ENCODE peak calls at places on chromosomes 13 and 19, in four cellular contexts. F, C, A and Z are unnamed samples.

GRCh38 chr19:29528350-29528945 is 2.7 kb downstream of the VSTM2B start:
- DNase-seq in F (peak; percentile 90), C (peak; percentile 36), A (no peak), Z (peak; percentile 92)

GRCh38 chr19:38634757-38635482 is 12.5 kb upstream of the ACTN4 start:
- DNase-seq in F (peak; percentile 73), C (peak; percentile 83), A (no peak), Z (peak; percentile 72)

GRCh38 chr13:69828527-69828926 is 279.1 kb upstream of the ATXN8OS start:
- DNase-seq in F (no peak), C (no peak), A (no peak), Z (no peak)

GRCh38 chr19:29965529-29965928 is 23.5 kb downstream of the URI1 start:
- DNase-seq in F (no peak), C (no peak), A (no peak), Z (no peak)

GRCh38 chr13:111632906-111633305 is 312.5 kb downstream of the TEX29 start:
- DNase-seq in F (peak; percentile 76), C (no peak), A (no peak), Z (no peak)

GRCh38 chr13:27170521-27171243 is 929 bp downstream of the USP12 start:
- DNase-seq in F (peak; percentile 79), C (peak; percentile 50), A (no peak), Z (peak; percentile 52)

GRCh38 chr13:112194579-112194978 is 127.6 kb downstream of the SOX1 start:
- DNase-seq in F (no peak), C (no peak), A (no peak), Z (no peak)

GRCh38 chr19:55304279-55304978 is 20.6 kb downstream of the BRSK1 start:
- DNase-seq in F (peak; percentile 92), C (no peak), A (no peak), Z (peak; percentile 78)

GRCh38 chr19:34662919-34663318 is 14.0 kb downstream of the SCGB2B2 start:
- DNase-seq in F (peak; percentile 90), C (no peak), A (no peak), Z (peak; percentile 47)

GRCh38 chr13:39347926-39348901 is 254.8 kb downstream of the LHFPL6 start:
- DNase-seq in F (peak; percentile 68), C (no peak), A (no peak), Z (no peak)

GRCh38 chr19:14441041-14441938 is 8.2 kb downstream of the PKN1 start:
- DNase-seq in F (no peak), C (no peak), A (no peak), Z (no peak)

DNA sequence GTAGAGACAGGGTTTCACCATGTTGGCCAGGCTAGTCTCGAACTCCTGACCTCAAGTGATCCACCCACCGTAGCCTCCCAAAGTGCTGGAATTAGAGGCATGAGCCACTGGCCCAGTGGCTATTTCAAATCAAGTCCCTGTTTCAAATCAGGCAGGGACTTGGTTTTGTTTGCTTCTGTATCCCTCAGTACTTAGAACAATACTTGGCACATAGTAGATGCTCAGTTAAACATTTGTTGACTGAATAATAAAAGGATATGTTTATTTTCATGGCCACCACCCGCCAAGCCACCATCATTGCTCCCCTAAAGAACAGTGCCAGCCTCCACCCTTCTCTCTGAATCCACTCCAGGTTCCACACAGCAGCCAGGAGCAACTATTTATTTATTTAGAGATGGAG is 4.2 kb downstream of the RPS28 start:
- DNase-seq in F (no peak), C (no peak), A (no peak), Z (no peak)
- TF ChIP-seq CTCF in F (no peak), C (no peak), A (no peak), Z (no peak)

GRCh38 chr13:24406524-24406923 is 97.1 kb downstream of the C1QTNF9 start:
- DNase-seq in F (no peak), C (no peak), A (no peak), Z (no peak)

GRCh38 chr13:24407844-24408243 is 98.5 kb downstream of the C1QTNF9 start:
- DNase-seq in F (peak; percentile 2), C (no peak), A (no peak), Z (no peak)
- TF ChIP-seq CTCF in F (no peak), C (no peak), A (peak; percentile 9), Z (no peak)

GRCh38 chr19:4575267-4575793 is 15.8 kb upstream of the SEMA6B start:
- DNase-seq in F (peak; percentile 95), C (no peak), A (peak; percentile 29), Z (no peak)

GRCh38 chr19:4578552-4579248 is 19.2 kb upstream of the SEMA6B start:
- DNase-seq in F (no peak), C (no peak), A (no peak), Z (no peak)

GRCh38 chr19:4575978-4576933 is 16.8 kb upstream of the SEMA6B start:
- DNase-seq in F (peak; percentile 75), C (peak; percentile 71), A (no peak), Z (peak; percentile 83)

GRCh38 chr19:4579389-4579788 is 19.9 kb upstream of the SEMA6B start:
- DNase-seq in F (no peak), C (no peak), A (no peak), Z (no peak)

DNA sequence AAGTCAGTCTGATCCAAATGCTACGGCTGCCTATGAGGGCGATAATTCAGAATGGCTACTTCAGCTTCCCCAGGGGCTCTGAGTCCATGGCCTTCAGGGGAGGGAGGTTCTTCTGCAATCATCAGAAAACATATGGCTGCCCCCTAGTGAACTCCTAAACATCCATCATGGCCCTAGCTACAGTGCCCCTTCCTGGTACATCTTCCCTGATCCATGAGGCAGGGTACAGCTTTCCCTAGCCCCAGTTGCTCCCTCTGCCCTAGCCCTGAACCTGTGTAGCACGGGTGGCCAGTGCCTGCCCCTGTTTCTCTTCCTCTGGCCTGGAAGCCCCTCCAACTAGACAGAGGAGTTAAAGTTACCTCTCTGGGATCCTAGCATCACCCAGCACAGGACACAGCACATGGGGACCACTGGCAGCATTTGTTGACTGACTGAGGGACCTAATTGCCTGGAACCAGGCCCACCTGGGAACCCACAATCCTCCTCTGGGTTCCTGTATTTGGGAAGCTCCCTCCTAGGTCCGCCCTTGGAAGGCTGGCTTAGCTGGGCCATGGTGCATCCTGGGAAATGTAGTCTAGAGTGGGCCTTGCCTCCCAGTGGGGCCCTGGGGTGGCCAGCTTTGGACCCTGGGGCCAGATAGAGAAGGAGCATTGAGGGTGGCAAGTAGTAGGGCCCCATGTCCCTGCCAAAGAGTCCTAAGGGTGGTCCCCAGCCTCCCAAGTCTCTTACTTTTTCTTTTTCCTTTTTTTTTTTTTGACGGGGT is 17.7 kb upstream of the SEMA6B start:
- DNase-seq in F (peak; percentile 69), C (no peak), A (no peak), Z (no peak)
- TF ChIP-seq CTCF in F (no peak), C (no peak), A (no peak), Z (no peak)

GRCh38 chr19:45866400-45867176 is 2.5 kb downstream of the FOXA3 start:
- DNase-seq in F (no peak), C (peak; percentile 64), A (no peak), Z (no peak)
- TF ChIP-seq CTCF in F (no peak), C (no peak), A (no peak), Z (no peak)

GRCh38 chr19:18408053-18408476 is 10.6 kb upstream of the LRRC25 start:
- DNase-seq in F (peak; percentile 81), C (peak; percentile 82), A (no peak), Z (peak; percentile 73)
- TF ChIP-seq CTCF in F (peak; percentile 83), C (peak; percentile 61), A (peak; percentile 56), Z (peak; percentile 16)

GRCh38 chr13:37090912-37091311 is 14.6 kb downstream of the CSNK1A1L start:
- DNase-seq in F (no peak), C (no peak), A (no peak), Z (no peak)
- TF ChIP-seq CTCF in F (no peak), C (no peak), A (no peak), Z (no peak)

GRCh38 chr13:50989476-50989875 is 79.9 kb downstream of the RNASEH2B start:
- DNase-seq in F (peak; percentile 71), C (no peak), A (no peak), Z (no peak)
- TF ChIP-seq CTCF in F (peak; percentile 67), C (no peak), A (no peak), Z (no peak)

GRCh38 chr13:113883921-113884804 is 20.3 kb upstream of the GAS6 start:
- DNase-seq in F (no peak), C (no peak), A (no peak), Z (no peak)
- TF ChIP-seq CTCF in F (no peak), C (no peak), A (no peak), Z (no peak)